ENCODE peak calls at places on chromosome 5, in eight cellular contexts. Y is activated CD4-positive, alpha-beta T cell treated with anti-CD3 and anti-CD28 coated beads for 4 hours; G is amniotic stem cell; R is tibial artery; N is stimulated activated CD8-positive, alpha-beta memory T cell treated with anti-CD3 and anti-CD28 coated beads, Interleukin-4, amount 100 ng/mL, for 4 hours; L is T-cell; M is fibroblast of pulmonary artery; J is NCI-H345. O is an unnamed sample.

GRCh38 chr5:152542741-152543140 is 137.7 kb upstream of the NMUR2 start:
- DNase-seq in Y (no peak), G (no peak), R (no peak), N (no peak), L (no peak), M (peak), J (no peak), O (no peak)

GRCh38 chr5:173291722-173292658 is 36.2 kb downstream of the STC2 start:
- DNase-seq in Y (no peak), G (no peak), R (no peak), N (no peak), L (no peak), M (peak), J (peak), O (no peak)

GRCh38 chr5:124043456-124043855 is 531.5 kb downstream of the CSNK1G3 start:
- DNase-seq in Y (no peak), G (no peak), R (no peak), N (no peak), L (no peak), M (no peak), J (no peak), O (no peak)

GRCh38 chr5:175712681-175713085 is 54.8 kb downstream of the HRH2 start:
- DNase-seq in Y (no peak), G (no peak), R (no peak), N (no peak), L (peak), M (no peak), J (no peak), O (no peak)

GRCh38 chr5:135843571-135844337 is 9.3 kb downstream of the SLC25A48 start:
- DNase-seq in Y (no peak), G (no peak), R (no peak), N (no peak), L (no peak), M (no peak), J (no peak), O (no peak)

GRCh38 chr5:169169786-169170185 is 131.2 kb downstream of the SLIT3 start:
- DNase-seq in Y (no peak), G (no peak), R (no peak), N (no peak), L (no peak), M (no peak), J (no peak), O (no peak)

GRCh38 chr5:93717162-93717561 is 24.2 kb downstream of the POU5F2 start:
- DNase-seq in Y (no peak), G (no peak), R (no peak), N (no peak), L (no peak), M (peak), J (peak), O (peak)

GRCh38 chr5:77518304-77518703 is 26.2 kb upstream of the WDR41 start:
- DNase-seq in Y (no peak), G (no peak), R (no peak), N (no peak), L (no peak), M (peak), J (peak), O (no peak)

GRCh38 chr5:103908327-103909099 is 345.9 kb upstream of the NUDT12 start:
- DNase-seq in Y (no peak), G (no peak), R (no peak), N (no peak), L (no peak), M (no peak), J (no peak), O (no peak)

GRCh38 chr5:35963381-35963843 is 25.0 kb upstream of the CAPSL start:
- DNase-seq in Y (no peak), G (no peak), R (no peak), N (no peak), L (no peak), M (peak), J (no peak), O (no peak)

GRCh38 chr5:14212838-14213237 is 69.7 kb downstream of the TRIO start:
- DNase-seq in Y (no peak), G (no peak), R (no peak), N (no peak), L (no peak), M (no peak), J (no peak), O (no peak)

GRCh38 chr5:90484540-90484939 is 9.9 kb downstream of the POLR3G start:
- DNase-seq in Y (no peak), G (no peak), R (no peak), N (no peak), L (no peak), M (peak), J (no peak), O (no peak)

GRCh38 chr5:139640432-139641115 is 7.6 kb upstream of the CXXC5 start:
- DNase-seq in Y (no peak), G (no peak), R (peak), N (no peak), L (no peak), M (no peak), J (no peak), O (peak)

GRCh38 chr5:35129276-35129675 is 81.5 kb upstream of the AGXT2 start:
- DNase-seq in Y (no peak), G (peak), R (no peak), N (no peak), L (no peak), M (peak), J (no peak), O (no peak)

GRCh38 chr5:77852514-77853352 is 76.6 kb upstream of the TBCA start:
- DNase-seq in Y (no peak), G (no peak), R (no peak), N (peak), L (no peak), M (peak), J (peak), O (peak)

GRCh38 chr5:9358961-9359686 is 186.8 kb downstream of the SEMA5A start:
- DNase-seq in Y (no peak), G (no peak), R (no peak), N (no peak), L (no peak), M (peak), J (no peak), O (no peak)